ENCODE peak calls at places on chromosomes 4 and X, in six cellular contexts. D is IMR-90, U is mesenchymal stem cell, Q is mesendoderm, Y is neuronal stem cell, M is H1. H is an unnamed sample.

GRCh38 chrX:49309401-49309981 is 6.0 kb downstream of the GAGE10 start:
- DNase-seq in U (peak), Q (peak), D (peak), M (no peak), Y (no peak), H (no peak)

GRCh38 chrX:129653181-129653984 is 1.4 kb downstream of the APLN start:
- DNase-seq in M (no peak), U (no peak), Q (no peak), Y (no peak), D (no peak), H (no peak)

GRCh38 chr4:150768492-150768891 is 186.5 kb downstream of the MAB21L2 start:
- DNase-seq in D (peak), Y (no peak), Q (no peak), M (no peak), U (no peak), H (no peak)

GRCh38 chr4:108466936-108467902 is 153.2 kb upstream of the RPL34 start:
- DNase-seq in Y (no peak), U (peak), M (no peak), D (peak), Q (peak), H (no peak)

GRCh38 chr4:165398570-165398969 is 19.8 kb downstream of the CPE start:
- DNase-seq in M (no peak), D (peak), Q (peak), Y (peak), U (peak), H (no peak)

GRCh38 chr4:140662082-140662869 is 93.5 kb upstream of the UCP1 start:
- DNase-seq in Q (peak), Y (no peak), M (no peak), U (no peak), D (peak), H (peak)

GRCh38 chrX:40933132-40934078 is 151.8 kb upstream of the USP9X start:
- DNase-seq in Y (no peak), Q (peak), D (peak), U (peak), M (no peak), H (peak)

GRCh38 chrX:137565921-137566745 is at the start of gene ZIC3:
- DNase-seq in U (peak), M (peak), Y (no peak), Q (peak), D (no peak), H (no peak)

GRCh38 chr4:168995537-168996295 is 14.3 kb downstream of the CBR4 start:
- DNase-seq in Y (no peak), U (peak), M (no peak), Q (no peak), D (peak), H (no peak)

GRCh38 chr4:101282076-101282844 is 65.1 kb downstream of the PPP3CA start:
- DNase-seq in D (no peak), Q (peak), Y (no peak), M (no peak), U (no peak), H (no peak)

GRCh38 chr4:77578145-77578544 is 27.5 kb upstream of the CXCL13 start:
- DNase-seq in Y (no peak), U (no peak), Q (peak), M (no peak), D (no peak), H (no peak)

GRCh38 chrX:18649498-18649951 is 22.4 kb downstream of the RS1 start:
- DNase-seq in M (peak), D (no peak), Y (peak), U (no peak), Q (peak), H (no peak)

GRCh38 chr4:24209131-24209530 is 319.3 kb upstream of the PPARGC1A start:
- DNase-seq in M (no peak), Q (no peak), U (no peak), Y (no peak), D (no peak), H (no peak)

GRCh38 chr4:924107-925096 is 7.7 kb downstream of the GAK start:
- DNase-seq in D (peak), Y (no peak), Q (peak), U (peak), M (no peak), H (no peak)

GRCh38 chr4:126318376-126318775 is 1003.6 kb downstream of the FAT4 start:
- DNase-seq in Y (no peak), M (no peak), U (no peak), D (no peak), Q (no peak), H (no peak)

GRCh38 chrX:7144126-7144525 is 3.4 kb upstream of the STS start:
- DNase-seq in M (no peak), U (no peak), D (no peak), Q (no peak), Y (no peak), H (peak)

GRCh38 chr4:55181606-55182005 is 56.2 kb upstream of the KDR start:
- DNase-seq in U (peak), D (peak), Q (peak), Y (no peak), M (no peak), H (no peak)

GRCh38 chr4:163866728-163867313 is 372.3 kb downstream of the TMA16 start:
- DNase-seq in Q (peak), M (no peak), D (peak), U (peak), Y (no peak), H (no peak)

GRCh38 chrX:14939644-14940043 is 66.4 kb downstream of the MOSPD2 start:
- DNase-seq in Y (no peak), Q (peak), D (no peak), M (no peak), U (no peak), H (no peak)

GRCh38 chr4:165864228-165864627 is 8.8 kb upstream of the TLL1 start:
- DNase-seq in M (no peak), Y (no peak), Q (peak), D (no peak), U (no peak), H (peak)

GRCh38 chr4:29948451-29948850 is 771.7 kb upstream of the PCDH7 start:
- DNase-seq in U (no peak), Y (no peak), M (no peak), Q (peak), D (no peak), H (no peak)

GRCh38 chrX:72540318-72540717 is 32.3 kb downstream of the HDAC8 start:
- DNase-seq in U (peak), M (no peak), Q (peak), D (peak), Y (no peak), H (no peak)

GRCh38 chrX:7132335-7133035 is 15.0 kb upstream of the STS start:
- DNase-seq in M (no peak), U (peak), D (peak), Y (no peak), Q (peak), H (peak)

GRCh38 chr4:12595489-12595888 is 888.7 kb downstream of the RAB28 start:
- DNase-seq in U (no peak), M (no peak), Y (no peak), Q (peak), D (no peak), H (no peak)

GRCh38 chr4:52911684-52912294 is 49.7 kb downstream of the RASL11B start:
- DNase-seq in D (peak), Y (peak), M (peak), Q (peak), U (peak), H (peak)

GRCh38 chr4:39792529-39792928 is 94.6 kb downstream of the UBE2K start:
- DNase-seq in U (no peak), D (no peak), Y (no peak), Q (no peak), M (no peak), H (no peak)

GRCh38 chrX:19670321-19670750 is 155.0 kb upstream of the MAP3K15 start:
- DNase-seq in Q (no peak), D (peak), Y (no peak), U (peak), M (no peak), H (peak)

GRCh38 chr4:176238157-176238608 is 30.8 kb downstream of the ASB5 start:
- DNase-seq in D (peak), Y (no peak), U (no peak), Q (no peak), M (no peak), H (no peak)
- H3K4me3 ChIP-seq in D (no peak), Y (no peak), U (no peak), Q (no peak), M (no peak), H (no peak)

GRCh38 chr4:48907706-48908477 is 1.3 kb upstream of the OCIAD2 start:
- DNase-seq in Y (no peak), D (no peak), M (no peak), Q (no peak), U (no peak), H (peak)

GRCh38 chr4:48905363-48906015 is 1.1 kb downstream of the OCIAD2 start:
- DNase-seq in D (peak), Q (no peak), Y (no peak), U (peak), M (no peak), H (no peak)

GRCh38 chr4:48908687-48909086 is 2.1 kb upstream of the OCIAD2 start:
- DNase-seq in U (no peak), Q (no peak), M (no peak), Y (no peak), D (no peak), H (no peak)

GRCh38 chr4:48904541-48905142 is 1.9 kb downstream of the OCIAD2 start:
- DNase-seq in U (peak), Y (no peak), D (peak), M (no peak), Q (peak), H (peak)

DNA sequence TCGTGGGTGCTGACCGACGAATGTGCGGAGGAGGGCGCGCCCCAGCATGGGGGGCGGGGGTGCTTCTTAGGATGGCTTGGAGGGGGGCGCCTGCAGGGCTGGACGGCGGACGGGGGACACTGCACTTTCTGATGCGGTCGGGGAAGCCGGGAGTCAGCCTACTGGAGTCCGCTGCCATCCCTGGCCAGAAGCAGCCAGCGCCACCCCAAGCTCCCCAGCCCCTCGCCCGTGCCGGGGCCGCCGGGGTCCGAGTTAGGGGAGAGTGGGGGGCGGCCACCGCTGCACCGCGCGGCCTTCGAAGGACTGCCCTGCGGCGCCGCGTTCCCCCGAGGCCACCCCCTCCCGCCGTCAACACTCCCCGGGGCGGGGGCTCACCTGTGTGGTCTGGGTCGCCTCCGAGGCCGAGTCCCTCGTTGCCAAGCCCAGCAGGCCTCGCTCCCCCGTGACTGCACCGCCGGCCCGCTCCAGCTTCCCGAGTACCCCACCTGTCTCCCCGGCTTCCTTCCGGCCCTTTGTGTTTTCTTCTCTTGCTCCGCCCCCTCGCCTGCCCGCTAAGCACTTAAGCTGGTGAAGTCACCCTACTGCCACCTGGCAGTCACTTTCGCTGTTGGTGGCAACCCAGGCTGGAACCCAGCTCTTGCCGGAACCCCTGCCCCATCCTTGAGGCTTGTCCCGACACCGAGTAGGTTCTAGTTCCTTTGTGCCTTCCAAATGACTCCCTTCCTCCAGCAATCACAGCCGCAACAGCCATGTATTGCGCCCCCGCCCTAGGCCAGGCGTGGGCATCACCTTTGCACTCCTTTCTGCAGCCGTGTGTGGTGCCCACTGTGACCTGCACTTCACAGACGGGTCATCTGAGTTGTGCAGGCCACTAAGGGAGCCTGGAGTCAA is at the start of gene OCIAD2:
- DNase-seq in Y (peak), U (peak), M (peak), D (no peak), Q (peak), H (no peak)
- H4K8ac ChIP-seq in Y (peak), U (peak), M (peak), D (peak), Q (peak), H (peak)

GRCh38 chr4:122606364-122607043 is 14.4 kb downstream of the IL21 start:
- DNase-seq in Q (peak), M (peak), Y (no peak), U (no peak), D (no peak), H (no peak)

GRCh38 chr4:122603156-122603574 is 17.7 kb downstream of the IL21 start:
- DNase-seq in D (peak), Q (peak), M (no peak), Y (no peak), U (peak), H (peak)

GRCh38 chr4:122604146-122604545 is 16.7 kb downstream of the IL21 start:
- DNase-seq in Q (peak), U (no peak), M (no peak), Y (no peak), D (no peak), H (peak)

GRCh38 chr4:122602277-122603142 is 18.4 kb downstream of the IL21 start:
- DNase-seq in U (peak), Y (peak), D (peak), Q (peak), M (no peak), H (no peak)
- H3K4me3 ChIP-seq in U (no peak), Y (no peak), D (no peak), Q (no peak), M (no peak), H (no peak)

GRCh38 chrX:3938587-3938986 is 225.1 kb upstream of the PRKX start:
- DNase-seq in Y (no peak), D (no peak), Q (no peak), U (no peak), M (no peak), H (no peak)
- H4K8ac ChIP-seq in Y (no peak), D (no peak), Q (no peak), U (no peak), M (no peak), H (no peak)

DNA sequence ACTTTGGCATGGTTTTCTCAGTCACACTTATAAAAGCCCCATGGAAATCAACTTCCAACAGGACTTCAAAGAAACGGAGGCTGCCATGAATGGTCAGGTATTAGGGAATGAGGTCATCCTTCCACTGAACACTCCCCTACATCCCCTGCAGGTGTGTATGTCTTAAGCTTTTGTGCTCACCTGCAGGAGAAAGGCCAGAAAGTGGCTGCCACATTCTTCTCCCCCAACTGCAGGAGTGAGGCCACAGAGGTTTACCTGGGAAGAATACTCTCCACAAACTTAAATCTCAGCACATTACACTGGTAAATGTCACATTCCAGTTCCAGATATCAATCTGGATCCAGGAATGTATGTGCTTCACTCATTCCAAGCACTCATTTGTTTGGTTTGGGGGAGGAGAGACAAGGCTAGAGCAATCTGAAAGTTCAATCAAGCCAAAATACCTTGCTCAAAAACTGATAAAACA is 15.5 kb downstream of the FAM9C start:
- DNase-seq in U (no peak), Y (no peak), Q (peak), M (no peak), D (no peak), H (peak)
- H3K4me3 ChIP-seq in U (no peak), Y (no peak), Q (no peak), M (no peak), D (no peak), H (no peak)